ENCODE peak calls at places on chromosomes 16 and 17, in seven cellular contexts. Z, K, V, E, N, L and D are unnamed samples.

GRCh38 chr16:29662729-29663019 is 373 bp upstream of the SPN start:
- DNase-seq in Z (no peak), K (peak), V (peak), E (no peak), N (no peak), L (no peak), D (no peak)

GRCh38 chr17:6574689-6575595 is 18.6 kb upstream of the PITPNM3 start:
- DNase-seq in Z (peak), K (peak), V (no peak), E (peak), N (no peak), L (peak), D (no peak)

GRCh38 chr16:2178321-2179106 is 17.9 kb downstream of the CASKIN1 start:
- DNase-seq in Z (peak), K (peak), V (peak), E (peak), N (no peak), L (no peak), D (no peak)

GRCh38 chr17:51147641-51148040 is 5.7 kb upstream of the NME1 start:
- DNase-seq in Z (no peak), K (peak), V (no peak), E (no peak), N (no peak), L (no peak), D (no peak)

GRCh38 chr17:73787721-73788051 is 143.4 kb upstream of the SDK2 start:
- DNase-seq in Z (no peak), K (no peak), V (no peak), E (no peak), N (no peak), L (no peak), D (no peak)

GRCh38 chr17:2386400-2387085 is 14.3 kb downstream of the MNT start:
- DNase-seq in Z (no peak), K (no peak), V (no peak), E (no peak), N (no peak), L (peak), D (peak)

GRCh38 chr16:50296807-50297206 is 30.5 kb downstream of the ADCY7 start:
- DNase-seq in Z (no peak), K (no peak), V (no peak), E (peak), N (no peak), L (no peak), D (no peak)

GRCh38 chr17:75455896-75456416 is 479 bp upstream of the TMEM94 start:
- DNase-seq in Z (no peak), K (no peak), V (no peak), E (no peak), N (peak), L (no peak), D (no peak)

GRCh38 chr16:49733278-49734009 is 122.5 kb downstream of the ZNF423 start:
- DNase-seq in Z (no peak), K (no peak), V (no peak), E (no peak), N (no peak), L (no peak), D (no peak)

GRCh38 chr17:55275894-55276804 is 11.4 kb downstream of the HLF start:
- DNase-seq in Z (no peak), K (no peak), V (no peak), E (no peak), N (no peak), L (no peak), D (no peak)

GRCh38 chr17:67672592-67672991 is 45.1 kb upstream of the NOL11 start:
- DNase-seq in Z (no peak), K (no peak), V (no peak), E (no peak), N (no peak), L (no peak), D (no peak)

GRCh38 chr16:74936902-74937560 is 47.9 kb downstream of the WDR59 start:
- DNase-seq in Z (no peak), K (peak), V (no peak), E (no peak), N (peak), L (peak), D (peak)

GRCh38 chr17:45660474-45660873 is 123.6 kb upstream of the CRHR1 start:
- DNase-seq in Z (no peak), K (no peak), V (no peak), E (peak), N (no peak), L (no peak), D (no peak)

GRCh38 chr17:15273141-15273793 is 8.1 kb upstream of the PMP22 start:
- DNase-seq in Z (no peak), K (no peak), V (no peak), E (no peak), N (peak), L (no peak), D (peak)

GRCh38 chr16:75305364-75306101 is 54.1 kb upstream of the BCAR1 start:
- DNase-seq in Z (peak), K (peak), V (peak), E (no peak), N (peak), L (peak), D (peak)

GRCh38 chr16:82741073-82741615 is 114.4 kb downstream of the CDH13 start:
- DNase-seq in Z (no peak), K (no peak), V (no peak), E (no peak), N (no peak), L (no peak), D (no peak)

GRCh38 chr16:8517280-8517679 is 73.0 kb downstream of the TMEM114 start:
- DNase-seq in Z (no peak), K (no peak), V (no peak), E (no peak), N (no peak), L (no peak), D (no peak)